ENCODE peak calls at places on chromosomes 5 and 9, in seven cellular contexts. K is WTC11, G is NCI-H774, C is left cardiac atrium, H is astrocyte, P is GM23338, X is T1000. B is an unnamed sample.

GRCh38 chr5:115939059-115939458 is 23.2 kb upstream of the LVRN start:
- DNase-seq in K (no peak), P (peak), C (no peak), G (no peak), X (no peak), H (no peak), B (no peak)

GRCh38 chr5:16889203-16889971 is 46.7 kb downstream of the MYO10 start:
- DNase-seq in P (peak), G (no peak), C (no peak), H (peak), K (no peak), X (no peak), B (no peak)

GRCh38 chr5:885127-885442 is 7.5 kb downstream of the BRD9 start:
- DNase-seq in K (no peak), G (no peak), P (no peak), H (no peak), X (no peak), C (no peak), B (no peak)

GRCh38 chr5:74415695-74416102 is 224.8 kb downstream of the ENC1 start:
- DNase-seq in G (peak), K (no peak), X (no peak), C (no peak), P (no peak), H (no peak), B (no peak)

GRCh38 chr9:135103931-135104639 is 16.6 kb downstream of the OLFM1 start:
- DNase-seq in P (no peak), X (no peak), H (no peak), G (no peak), K (no peak), C (no peak), B (no peak)

GRCh38 chr9:136671646-136672430 is 9.1 kb downstream of the EGFL7 start:
- DNase-seq in K (peak), H (no peak), X (no peak), C (no peak), G (no peak), P (peak), B (no peak)

GRCh38 chr5:10623305-10623910 is 59.5 kb downstream of the ANKRD33B start:
- DNase-seq in H (no peak), P (no peak), K (no peak), C (no peak), G (no peak), X (no peak), B (no peak)

GRCh38 chr9:3177921-3178320 is 334.0 kb upstream of the PUM3 start:
- DNase-seq in G (no peak), H (no peak), K (no peak), P (no peak), X (no peak), C (no peak), B (no peak)

GRCh38 chr5:80937591-80937990 is 22.6 kb upstream of the RASGRF2 start:
- DNase-seq in C (no peak), K (no peak), H (no peak), X (peak), P (no peak), G (no peak), B (no peak)

GRCh38 chr9:79477955-79478751 is 93.6 kb upstream of the TLE4 start:
- DNase-seq in G (no peak), K (peak), P (peak), X (no peak), H (peak), C (no peak), B (no peak)

GRCh38 chr5:178463321-178464155 is 126.7 kb downstream of the COL23A1 start:
- DNase-seq in C (no peak), X (no peak), K (no peak), H (no peak), G (no peak), P (no peak), B (no peak)

GRCh38 chr5:75048457-75048953 is 3.9 kb downstream of the GCNT4 start:
- DNase-seq in K (no peak), P (no peak), C (no peak), H (peak), G (no peak), X (no peak), B (peak)

GRCh38 chr5:75584641-75585040 is 26.6 kb upstream of the ANKDD1B start:
- DNase-seq in H (no peak), G (no peak), X (no peak), K (no peak), C (no peak), P (no peak), B (no peak)

GRCh38 chr5:93589348-93589662 is 6.3 kb downstream of the NR2F1 start:
- DNase-seq in X (no peak), C (no peak), P (no peak), G (no peak), K (no peak), H (no peak), B (no peak)

GRCh38 chr5:127820910-127821553 is 117.8 kb downstream of the CCDC192 start:
- DNase-seq in P (no peak), G (no peak), C (no peak), X (no peak), H (peak), K (no peak), B (no peak)

GRCh38 chr9:93672622-93673270 is 96.4 kb downstream of the PHF2 start:
- DNase-seq in H (no peak), X (no peak), K (peak), P (no peak), G (no peak), C (no peak), B (no peak)

GRCh38 chr5:59358497-59358896 is 535.0 kb downstream of the PDE4D start:
- DNase-seq in K (peak), X (no peak), C (peak), G (no peak), H (peak), P (peak), B (no peak)

GRCh38 chr9:136083558-136084190 is 11.4 kb downstream of the NACC2 start:
- DNase-seq in K (no peak), X (no peak), P (no peak), C (no peak), H (no peak), G (no peak), B (no peak)

GRCh38 chr9:127734247-127734746 is 797 bp downstream of the TOR2A start:
- DNase-seq in C (no peak), P (no peak), H (no peak), X (no peak), G (no peak), K (peak), B (no peak)

GRCh38 chr5:42749020-42749419 is 7.6 kb upstream of the CCDC152 start:
- DNase-seq in G (no peak), H (no peak), K (no peak), C (no peak), X (no peak), P (no peak), B (no peak)

GRCh38 chr5:1409386-1410110 is 35.7 kb downstream of the SLC6A3 start:
- DNase-seq in H (peak), X (no peak), C (no peak), K (peak), G (no peak), P (peak), B (no peak)

GRCh38 chr5:42874621-42875198 is 63.0 kb upstream of the SELENOP start:
- DNase-seq in K (no peak), X (no peak), H (no peak), C (no peak), P (no peak), G (no peak), B (no peak)

GRCh38 chr9:112764344-112764743 is 13.8 kb downstream of the SNX30 start:
- DNase-seq in P (no peak), X (no peak), H (peak), C (no peak), K (no peak), G (no peak), B (no peak)

GRCh38 chr5:138668451-138668850 is 84.8 kb upstream of the CTNNA1 start:
- DNase-seq in H (no peak), P (no peak), K (no peak), X (no peak), C (peak), G (no peak), B (peak)

GRCh38 chr9:111961575-111961974 is 65.0 kb downstream of the UGCG start:
- DNase-seq in X (no peak), P (no peak), H (peak), G (peak), K (no peak), C (no peak), B (no peak)

GRCh38 chr5:173527671-173528070 is 88.8 kb downstream of the BOD1 start:
- DNase-seq in C (no peak), G (no peak), K (no peak), P (no peak), X (no peak), H (no peak), B (no peak)

GRCh38 chr5:72040513-72040912 is 66.8 kb upstream of the MAP1B start:
- DNase-seq in H (no peak), K (no peak), X (no peak), P (no peak), C (no peak), G (no peak), B (no peak)

GRCh38 chr9:121463026-121463827 is 36.4 kb downstream of the GGTA1 start:
- DNase-seq in P (peak), G (no peak), H (peak), X (no peak), C (peak), K (peak), B (no peak)

B was measured in NK-92 treated with Interleukin-12 subunit alpha and Interleukin-12 subunit beta, amount 100 ng/mL, for 24 hours.